ENCODE peak calls at places on chromosomes 11 and 22, in four cellular contexts. F is endodermal cell, T is HFF-Myc, X is neural progenitor cell. M is an unnamed sample.

GRCh38 chr11:61353109-61354067 is 8.3 kb downstream of the CYB561A3 start:
- DNase-seq in F (no peak), T (no peak), X (no peak), M (no peak)

GRCh38 chr11:70063555-70063954 is 14.6 kb upstream of the ANO1 start:
- DNase-seq in F (no peak), T (no peak), X (no peak), M (no peak)

GRCh38 chr11:75565916-75566762 is 4.1 kb downstream of the SERPINH1 start:
- DNase-seq in F (no peak), T (no peak), X (no peak), M (no peak)

GRCh38 chr11:114172871-114173444 is 113.4 kb downstream of the ZBTB16 start:
- DNase-seq in F (no peak), T (no peak), X (no peak), M (no peak)

GRCh38 chr22:38924197-38924952 is 33.0 kb upstream of the APOBEC3A start:
- DNase-seq in F (no peak), T (peak), X (no peak), M (no peak)

GRCh38 chr22:30416403-30416802 is 9.2 kb upstream of the MTFP1 start:
- DNase-seq in F (no peak), T (no peak), X (no peak), M (no peak)

GRCh38 chr22:26986051-26986881 is 328.9 kb downstream of the MIAT start:
- DNase-seq in F (no peak), T (no peak), X (peak), M (no peak)

GRCh38 chr11:109015283-109015682 is 350.4 kb downstream of the DDX10 start:
- DNase-seq in F (no peak), T (no peak), X (no peak), M (no peak)

GRCh38 chr11:92826136-92826535 is 143.3 kb upstream of the MTNR1B start:
- DNase-seq in F (no peak), T (no peak), X (no peak), M (no peak)

GRCh38 chr11:110196884-110197420 is 99.5 kb downstream of the RDX start:
- DNase-seq in F (peak), T (no peak), X (no peak), M (no peak)

GRCh38 chr11:65424200-65425104 is 1.9 kb downstream of the NEAT1 start:
- DNase-seq in F (peak), T (no peak), X (no peak), M (no peak)

GRCh38 chr22:27581688-27582087 is 219.9 kb downstream of the MN1 start:
- DNase-seq in F (no peak), T (peak), X (no peak), M (no peak)

GRCh38 chr22:35480143-35480542 is 60.5 kb upstream of the RASD2 start:
- DNase-seq in F (no peak), T (no peak), X (no peak), M (no peak)

GRCh38 chr11:66956689-66957290 is 1.4 kb downstream of the PC start:
- DNase-seq in F (peak), T (peak), X (peak), M (peak)

GRCh38 chr22:50633771-50634170 is 5.8 kb upstream of the ARSA start:
- DNase-seq in F (no peak), T (no peak), X (no peak), M (no peak)

GRCh38 chr11:75966546-75967287 is 151.7 kb downstream of the UVRAG start:
- DNase-seq in F (no peak), T (peak), X (no peak), M (peak)

GRCh38 chr11:4038973-4039372 is 55.6 kb upstream of the RRM1 start:
- DNase-seq in F (no peak), T (no peak), X (no peak), M (no peak)

GRCh38 chr11:117315285-117316196 is 515 bp downstream of the BACE1 start:
- DNase-seq in F (no peak), T (no peak), X (no peak), M (peak)

GRCh38 chr22:37329239-37330140 is 47.2 kb downstream of the CYTH4 start:
- DNase-seq in F (no peak), T (no peak), X (peak), M (no peak)

GRCh38 chr11:133239530-133239929 is 292.8 kb downstream of the OPCML start:
- DNase-seq in F (peak), T (no peak), X (peak), M (no peak)

GRCh38 chr11:17224727-17225126 is 16.9 kb upstream of the PIK3C2A start:
- DNase-seq in F (no peak), T (no peak), X (no peak), M (no peak)

GRCh38 chr11:1263036-1263435 is 40.2 kb downstream of the MUC5B start:
- DNase-seq in F (no peak), T (no peak), X (no peak), M (no peak)

GRCh38 chr11:124415356-124415923 is 9.2 kb downstream of the OR8B4 start:
- DNase-seq in F (no peak), T (peak), X (peak), M (peak)

GRCh38 chr22:36376265-36376664 is 11.5 kb downstream of the MYH9 start:
- DNase-seq in F (no peak), T (no peak), X (no peak), M (no peak)

GRCh38 chr11:3022982-3023381 is 30.9 kb upstream of the NAP1L4 start:
- DNase-seq in F (no peak), T (no peak), X (no peak), M (no peak)

GRCh38 chr22:37273846-37274225 is 8.5 kb upstream of the CYTH4 start:
- DNase-seq in F (no peak), T (no peak), X (no peak), M (no peak)

DNA sequence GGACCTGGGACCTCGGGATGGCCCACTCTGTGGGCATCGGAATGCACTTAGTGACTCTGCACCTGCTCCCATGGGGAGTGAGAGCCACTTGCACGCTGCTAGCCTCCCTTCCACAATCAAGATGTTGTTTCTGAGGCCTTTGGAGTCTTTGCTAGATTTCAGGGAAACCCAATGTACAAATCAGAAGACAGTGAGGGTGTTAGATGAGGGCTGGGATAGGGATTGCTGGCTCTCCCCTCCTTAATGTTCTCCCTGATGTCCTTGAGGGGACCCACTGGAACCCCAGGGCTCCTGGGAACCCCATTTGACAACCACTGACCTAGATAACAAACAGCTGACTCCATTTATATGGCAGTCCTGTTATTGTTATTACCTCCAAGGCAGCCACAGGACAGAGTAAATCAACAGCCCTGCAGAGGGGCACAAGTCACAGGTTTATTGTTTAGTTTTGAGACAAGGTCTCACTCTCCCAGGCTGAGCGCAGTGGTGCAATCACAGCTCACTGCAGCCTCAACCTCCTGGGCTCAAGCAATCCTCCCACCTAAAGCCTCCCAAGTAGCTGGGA is 31.3 kb upstream of the COMT start:
- DNase-seq in F (no peak), T (no peak), X (no peak), M (no peak)
- TF ChIP-seq CTCF in F (no peak), T (no peak), X (no peak), M (no peak)

DNA sequence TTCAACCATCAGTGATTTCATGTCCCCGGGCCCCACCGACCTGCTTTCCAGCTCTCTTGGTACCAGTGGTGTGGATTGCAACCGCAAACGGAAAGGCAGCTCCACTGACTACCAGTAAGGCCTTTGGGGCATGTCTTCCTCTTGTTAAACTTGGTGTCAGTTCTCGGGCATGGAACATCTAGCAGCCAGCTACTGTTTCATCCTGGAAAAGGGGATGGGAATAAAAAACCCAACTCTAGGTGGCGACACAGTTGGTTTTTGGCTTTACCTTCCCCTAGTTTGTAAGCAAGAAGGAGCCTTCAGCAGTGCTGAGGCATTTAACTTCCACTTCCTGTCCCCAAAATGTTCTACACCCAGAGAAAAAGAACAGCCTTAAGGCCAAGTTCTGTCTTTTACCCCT is 76.7 kb downstream of the BMAL1 start:
- DNase-seq in F (peak), T (no peak), X (peak), M (no peak)
- TF ChIP-seq CTCF in F (peak), T (peak), X (peak), M (no peak)

DNA sequence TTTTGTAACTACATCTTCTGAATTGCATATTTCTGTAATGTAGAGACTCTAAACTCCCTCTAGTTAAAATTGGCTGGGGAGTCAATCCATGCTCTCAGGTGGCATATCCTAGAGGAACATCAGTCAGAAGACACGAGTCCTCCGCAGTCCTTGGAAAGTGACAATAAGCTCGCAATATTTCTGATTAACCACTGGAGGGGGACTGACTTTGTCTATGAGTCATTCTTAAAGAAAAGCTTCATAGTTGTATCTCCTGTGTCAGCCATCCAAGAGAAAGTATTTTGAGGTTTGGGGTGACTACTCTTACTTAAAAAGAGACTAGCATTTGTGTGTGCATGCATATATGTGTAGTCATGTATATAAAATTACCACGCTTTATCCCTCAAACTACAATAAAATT is 60.2 kb downstream of the SLN start:
- DNase-seq in F (no peak), T (no peak), X (peak), M (no peak)
- TF ChIP-seq CTCF in F (peak), T (no peak), X (peak), M (no peak)

GRCh38 chr22:43827926-43828710 is 16.0 kb upstream of the EFCAB6 start:
- DNase-seq in F (peak), T (no peak), X (no peak), M (no peak)

GRCh38 chr22:43827336-43827735 is 15.2 kb upstream of the EFCAB6 start:
- DNase-seq in F (no peak), T (no peak), X (no peak), M (no peak)

GRCh38 chr22:43829904-43830851 is 18.1 kb upstream of the EFCAB6 start:
- DNase-seq in F (no peak), T (no peak), X (no peak), M (no peak)

GRCh38 chr22:43829448-43829821 is 17.3 kb upstream of the EFCAB6 start:
- DNase-seq in F (no peak), T (no peak), X (no peak), M (no peak)

GRCh38 chr22:43828711-43829447 is 16.8 kb upstream of the EFCAB6 start:
- DNase-seq in F (peak), T (no peak), X (no peak), M (no peak)
- TF ChIP-seq CTCF in F (peak), T (no peak), X (peak), M (no peak)

DNA sequence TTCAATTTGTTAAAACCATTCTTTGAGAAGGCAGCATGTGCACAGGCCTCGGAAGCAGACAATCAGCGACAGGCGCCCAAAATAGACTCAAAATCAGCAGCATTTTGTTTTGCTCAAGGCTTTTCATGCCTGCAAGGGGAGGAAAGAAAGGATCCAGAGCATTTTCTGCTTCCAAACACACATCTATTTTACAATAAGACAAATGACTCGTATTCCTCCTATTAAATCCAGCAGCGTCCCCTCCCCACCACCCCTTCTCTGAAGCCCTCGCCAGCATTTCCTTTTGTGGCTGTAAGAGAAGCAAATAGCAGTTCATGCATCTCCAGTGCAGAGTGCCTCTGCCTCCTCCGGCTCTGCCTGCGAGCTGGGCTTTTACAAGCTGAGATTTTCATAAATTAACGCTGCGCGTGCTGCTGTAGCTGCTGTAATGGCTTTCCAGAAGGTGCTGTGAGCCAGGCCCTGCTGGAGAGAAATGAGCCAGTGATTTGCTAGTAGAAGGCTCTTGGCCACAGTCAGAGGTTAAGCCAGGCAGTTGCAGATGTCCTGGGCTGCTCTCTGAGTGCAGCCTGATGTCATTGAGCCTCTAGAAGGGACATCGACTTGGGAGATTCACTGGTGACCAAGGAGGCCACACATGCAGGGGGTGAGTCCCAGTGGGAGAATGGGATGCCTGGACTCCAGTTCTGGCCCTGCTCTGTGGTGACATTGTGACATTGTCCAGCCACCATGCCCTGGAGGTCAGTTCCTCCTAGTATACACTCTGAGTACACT is 134.6 kb upstream of the NAV2 start:
- DNase-seq in F (no peak), T (peak), X (no peak), M (no peak)
- TF ChIP-seq CTCF in F (no peak), T (no peak), X (no peak), M (no peak)

DNA sequence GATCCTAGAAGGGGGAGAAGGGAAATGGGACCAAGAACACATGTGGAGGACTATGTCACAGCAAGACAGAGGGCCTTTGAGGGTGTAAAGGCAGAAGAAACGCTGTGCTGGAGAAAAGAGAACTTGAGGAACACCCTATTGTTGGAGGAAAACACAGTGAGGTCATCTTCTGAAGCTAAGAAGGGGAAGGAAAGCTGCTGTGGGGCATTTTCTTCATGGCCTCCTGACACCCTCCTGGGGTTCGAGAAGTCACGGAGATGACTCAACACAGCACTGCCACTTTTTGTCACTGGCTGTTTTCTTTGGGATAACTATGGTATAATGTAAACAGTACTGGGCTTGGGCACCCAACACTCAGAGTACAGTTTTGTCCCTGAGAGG is 492.6 kb upstream of the CADM1 start:
- DNase-seq in F (no peak), T (no peak), X (no peak), M (no peak)
- TF ChIP-seq CTCF in F (no peak), T (no peak), X (no peak), M (no peak)

GRCh38 chr11:94740975-94741707 is 27.0 kb upstream of the AMOTL1 start:
- DNase-seq in F (peak), T (peak), X (peak), M (peak)
- TF ChIP-seq CTCF in F (peak), T (peak), X (peak), M (no peak)

GRCh38 chr11:120985718-120986569 is 38.0 kb upstream of the TBCEL start:
- DNase-seq in F (peak), T (no peak), X (peak), M (peak)
- TF ChIP-seq CTCF in F (peak), T (no peak), X (peak), M (no peak)

M was measured in GM20000.